ENCODE peak calls at places on chromosome 9, in four cellular contexts. Y is heart right ventricle, H is A549, Z is GM13977. B is an unnamed sample.

GRCh38 chr9:129596541-129597328 is 24.2 kb downstream of the C9orf50 start:
- DNase-seq in Y (peak; percentile 66), H (peak; percentile 81), Z (no peak), B (no peak)

GRCh38 chr9:78831726-78832125 is 534.8 kb downstream of the PSAT1 start:
- DNase-seq in Z (no peak), Y (no peak), H (no peak), B (no peak)

GRCh38 chr9:38047301-38048251 is 21.5 kb downstream of the SHB start:
- DNase-seq in Y (peak; percentile 42), Z (no peak), H (peak; percentile 94), B (no peak)

GRCh38 chr9:19665146-19665863 is 123.5 kb downstream of the SLC24A2 start:
- DNase-seq in H (no peak), Z (no peak), Y (no peak), B (no peak)

GRCh38 chr9:4833781-4834560 is 41.2 kb downstream of the RCL1 start:
- DNase-seq in Y (no peak), Z (no peak), H (no peak), B (no peak)

GRCh38 chr9:110217656-110218099 is 9.7 kb upstream of the C9orf152 start:
- DNase-seq in Y (no peak), H (peak; percentile 63), Z (peak; percentile 34), B (no peak)

GRCh38 chr9:135366104-135366503 is 113.5 kb upstream of the PPP1R26 start:
- DNase-seq in H (no peak), Z (no peak), Y (no peak), B (no peak)

GRCh38 chr9:38685535-38685934 is 34.4 kb downstream of the FAM240B start:
- DNase-seq in Z (no peak), H (no peak), Y (no peak), B (no peak)

GRCh38 chr9:136681029-136681428 is 6.2 kb downstream of the AGPAT2 start:
- DNase-seq in H (no peak), Z (no peak), Y (no peak), B (no peak)

GRCh38 chr9:93589688-93590087 is 13.3 kb downstream of the PHF2 start:
- DNase-seq in Z (no peak), H (no peak), Y (no peak), B (no peak)

GRCh38 chr9:137175345-137175961 is 3.6 kb upstream of the TMEM210 start:
- DNase-seq in Y (no peak), H (no peak), Z (no peak), B (no peak)

GRCh38 chr9:129185402-129185801 is 7.3 kb upstream of the IER5L start:
- DNase-seq in Y (no peak), Z (no peak), H (no peak), B (no peak)

GRCh38 chr9:21831841-21832509 is 29.5 kb downstream of the MTAP start:
- DNase-seq in Z (peak; percentile 68), Y (no peak), H (peak; percentile 88), B (no peak)

GRCh38 chr9:90906316-90907055 is 104.9 kb downstream of the SYK start:
- DNase-seq in Y (no peak), Z (no peak), H (no peak), B (no peak)

GRCh38 chr9:15606667-15607472 is 54.0 kb downstream of the CCDC171 start:
- DNase-seq in Y (no peak), H (peak; percentile 34), Z (peak; percentile 51), B (no peak)

GRCh38 chr9:133566382-133566781 is 31.9 kb downstream of the ADAMTSL2 start:
- DNase-seq in Y (no peak), Z (no peak), H (no peak), B (no peak)

GRCh38 chr9:88005146-88005750 is 30.9 kb upstream of the CDK20 start:
- DNase-seq in H (no peak), Y (no peak), Z (no peak), B (no peak)

GRCh38 chr9:76996700-76997099 is 22.8 kb upstream of the FOXB2 start:
- DNase-seq in Z (peak; percentile 39), H (peak; percentile 37), Y (peak; percentile 51), B (no peak)

B was measured in T-helper 22 cell.